ENCODE peak calls at places on chromosomes 11 and 22, in six cellular contexts. V is heart left ventricle; L is HAP-1; P is stomach; B is effector memory CD4-positive, alpha-beta T cell; W is cardiac muscle cell. S is an unnamed sample.

GRCh38 chr11:94400839-94401772 is at the start of gene GPR83:
- DNase-seq in V (no peak), L (no peak), P (no peak), B (no peak), W (peak; percentile 63), S (no peak)

GRCh38 chr11:57547854-57548377 is 10.5 kb downstream of the SMTNL1 start:
- DNase-seq in V (no peak), L (no peak), P (no peak), B (no peak), W (no peak), S (no peak)

GRCh38 chr11:75792997-75793800 is 21.8 kb upstream of the UVRAG start:
- DNase-seq in V (peak; percentile 24), L (no peak), P (no peak), B (no peak), W (no peak), S (no peak)

GRCh38 chr11:59182457-59183151 is 10.7 kb downstream of the DTX4 start:
- DNase-seq in V (no peak), L (no peak), P (peak; percentile 44), B (no peak), W (no peak), S (no peak)

GRCh38 chr11:92130432-92130831 is 94.2 kb upstream of the FAT3 start:
- DNase-seq in V (no peak), L (no peak), P (no peak), B (no peak), W (no peak), S (no peak)

GRCh38 chr22:20016734-20017621 is at the start of gene ARVCF:
- DNase-seq in V (peak; percentile 95), L (peak; percentile 77), P (peak; percentile 93), B (peak; percentile 81), W (peak; percentile 93), S (peak; percentile 84)

GRCh38 chr11:120698918-120699317 is 187.4 kb downstream of the GRIK4 start:
- DNase-seq in V (no peak), L (no peak), P (no peak), B (no peak), W (no peak), S (no peak)

GRCh38 chr22:46073683-46074504 is 76.4 kb upstream of the PPARA start:
- DNase-seq in V (peak; percentile 64), L (no peak), P (peak; percentile 43), B (no peak), W (peak; percentile 45), S (peak; percentile 25)

GRCh38 chr11:69558519-69558941 is 77.1 kb downstream of the LINC01488 start:
- DNase-seq in V (no peak), L (no peak), P (no peak), B (no peak), W (no peak), S (peak; percentile 55)

GRCh38 chr11:27423125-27423524 is 49.5 kb downstream of the LGR4 start:
- DNase-seq in V (no peak), L (no peak), P (peak; percentile 31), B (no peak), W (no peak), S (no peak)

GRCh38 chr11:27416568-27417176 is 53.7 kb upstream of the CCDC34 start:
- DNase-seq in V (no peak), L (no peak), P (no peak), B (no peak), W (no peak), S (no peak)

GRCh38 chr11:27420217-27420616 is 52.4 kb downstream of the LGR4 start:
- DNase-seq in V (no peak), L (no peak), P (no peak), B (no peak), W (no peak), S (no peak)

GRCh38 chr11:27420722-27421572 is 51.6 kb downstream of the LGR4 start:
- DNase-seq in V (no peak), L (no peak), P (no peak), B (no peak), W (no peak), S (no peak)

GRCh38 chr11:27421819-27422494 is 50.6 kb downstream of the LGR4 start:
- DNase-seq in V (no peak), L (no peak), P (no peak), B (no peak), W (no peak), S (no peak)
- H3K4me1 ChIP-seq in V (peaks cover 7% of the 10 kb centered on the region), L (peaks cover 15% of the 10 kb centered on the region), P (peaks cover 48% of the 10 kb centered on the region), B (no peaks in the 10 kb centered on the region), W (peaks cover 42% of the 10 kb centered on the region), S (no peaks in the 10 kb centered on the region)

GRCh38 chr11:35165416-35166368 is 26.7 kb downstream of the CD44 start:
- DNase-seq in V (no peak), L (no peak), P (peak; percentile 46), B (peak; percentile 88), W (no peak), S (peak; percentile 93)

GRCh38 chr11:35168606-35169200 is 29.7 kb downstream of the CD44 start:
- DNase-seq in V (no peak), L (no peak), P (no peak), B (no peak), W (no peak), S (no peak)

GRCh38 chr11:35167451-35167954 is 28.5 kb downstream of the CD44 start:
- DNase-seq in V (no peak), L (no peak), P (no peak), B (no peak), W (no peak), S (no peak)

GRCh38 chr11:35163707-35164496 is 24.9 kb downstream of the CD44 start:
- DNase-seq in V (no peak), L (no peak), P (no peak), B (no peak), W (no peak), S (peak; percentile 49)

GRCh38 chr11:35166369-35167360 is 27.7 kb downstream of the CD44 start:
- DNase-seq in V (no peak), L (no peak), P (no peak), B (no peak), W (no peak), S (no peak)
- H3K4me1 ChIP-seq in V (peaks cover 10% of the 10 kb centered on the region), L (no peaks in the 10 kb centered on the region), P (peaks cover 98% of the 10 kb centered on the region), B (peaks cover 96% of the 10 kb centered on the region), W (peaks cover 10% of the 10 kb centered on the region), S (peaks cover 64% of the 10 kb centered on the region)

GRCh38 chr22:44673406-44673805 is 28.6 kb upstream of the PRR5 start:
- DNase-seq in V (no peak), L (no peak), P (no peak), B (no peak), W (no peak), S (no peak)
- H3K4me1 ChIP-seq in V (peaks cover 7% of the 10 kb centered on the region), L (no peaks in the 10 kb centered on the region), P (peaks cover 41% of the 10 kb centered on the region), B (peaks cover 13% of the 10 kb centered on the region), W (peaks cover 7% of the 10 kb centered on the region), S (no peaks in the 10 kb centered on the region)

GRCh38 chr11:46117842-46118241 is 3.4 kb downstream of the PHF21A start:
- DNase-seq in V (no peak), L (no peak), P (no peak), B (no peak), W (no peak), S (no peak)
- H3K4me1 ChIP-seq in V (peaks cover 47% of the 10 kb centered on the region), L (peaks cover 35% of the 10 kb centered on the region), P (peaks cover 72% of the 10 kb centered on the region), B (peaks cover 25% of the 10 kb centered on the region), W (peaks cover 57% of the 10 kb centered on the region), S (peaks cover 49% of the 10 kb centered on the region)

DNA sequence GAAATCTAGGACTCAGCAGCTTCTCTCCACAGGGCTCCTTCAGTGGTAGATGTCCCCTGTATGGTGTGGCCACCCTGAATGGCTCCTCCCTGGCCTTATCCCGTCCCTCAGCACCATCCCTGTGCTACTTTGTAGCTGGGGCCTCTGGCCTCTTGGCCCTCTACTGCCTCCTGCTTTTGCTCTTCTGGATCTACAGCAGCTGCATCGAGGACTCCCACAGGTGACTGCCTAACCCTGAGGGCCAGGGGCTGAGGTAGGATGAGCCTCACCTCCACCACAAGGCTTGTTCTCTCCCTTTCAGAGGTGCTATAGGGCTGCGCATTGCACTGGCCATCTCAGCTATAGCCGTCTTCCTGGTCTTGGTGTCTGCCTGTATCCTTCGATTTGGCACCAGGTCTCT is 1.8 kb downstream of the TMEM179B start:
- DNase-seq in V (no peak), L (no peak), P (no peak), B (no peak), W (no peak), S (no peak)
- H3K4me1 ChIP-seq in V (peaks cover 42% of the 10 kb centered on the region), L (peaks cover 9% of the 10 kb centered on the region), P (peaks cover 64% of the 10 kb centered on the region), B (peaks cover 37% of the 10 kb centered on the region), W (peaks cover 20% of the 10 kb centered on the region), S (peaks cover 61% of the 10 kb centered on the region)

DNA sequence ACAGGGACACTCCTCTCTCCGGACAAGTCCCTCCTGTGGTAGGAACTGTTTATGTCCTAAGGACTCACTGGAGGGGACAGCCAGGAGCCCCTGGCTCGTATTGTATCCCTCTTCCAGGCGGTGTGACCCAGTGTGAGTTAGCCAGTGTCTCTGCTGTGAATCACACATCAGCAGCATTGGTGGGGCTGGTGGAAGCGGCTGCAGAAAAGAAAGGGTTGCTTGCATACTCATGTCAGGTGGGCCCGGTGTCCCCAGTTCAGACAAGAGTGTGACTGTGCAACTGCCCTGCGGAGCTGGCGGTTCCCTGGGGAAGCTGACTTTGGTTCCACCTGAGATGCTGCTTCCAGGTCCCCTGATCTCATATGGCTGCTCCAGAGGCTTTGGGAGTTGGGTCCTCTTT is 99.4 kb downstream of the ZBTB16 start:
- DNase-seq in V (no peak), L (no peak), P (no peak), B (no peak), W (no peak), S (no peak)
- H3K4me1 ChIP-seq in V (peaks cover 89% of the 10 kb centered on the region), L (peaks cover 4% of the 10 kb centered on the region), P (peaks cover 97% of the 10 kb centered on the region), B (peaks cover 24% of the 10 kb centered on the region), W (peaks cover 27% of the 10 kb centered on the region), S (peaks cover 17% of the 10 kb centered on the region)

GRCh38 chr11:11978792-11979486 is 29.5 kb downstream of the DKK3 start:
- DNase-seq in V (peak; percentile 89), L (no peak), P (peak; percentile 64), B (no peak), W (no peak), S (no peak)

GRCh38 chr11:11978098-11978637 is 30.3 kb downstream of the DKK3 start:
- DNase-seq in V (peak; percentile 6), L (no peak), P (no peak), B (no peak), W (no peak), S (no peak)

GRCh38 chr11:11977206-11977938 is 31.1 kb downstream of the DKK3 start:
- DNase-seq in V (peak; percentile 82), L (no peak), P (peak; percentile 74), B (no peak), W (peak; percentile 58), S (no peak)

GRCh38 chr11:11975201-11976092 is 33.0 kb downstream of the DKK3 start:
- DNase-seq in V (no peak), L (no peak), P (peak; percentile 25), B (no peak), W (no peak), S (no peak)

GRCh38 chr11:11976476-11977187 is 31.8 kb downstream of the DKK3 start:
- DNase-seq in V (peak; percentile 49), L (no peak), P (peak; percentile 66), B (no peak), W (no peak), S (no peak)
- H3K4me1 ChIP-seq in V (peaks cover 92% of the 10 kb centered on the region), L (no peaks in the 10 kb centered on the region), P (peaks cover 83% of the 10 kb centered on the region), B (no peaks in the 10 kb centered on the region), W (peaks cover 60% of the 10 kb centered on the region), S (no peaks in the 10 kb centered on the region)

DNA sequence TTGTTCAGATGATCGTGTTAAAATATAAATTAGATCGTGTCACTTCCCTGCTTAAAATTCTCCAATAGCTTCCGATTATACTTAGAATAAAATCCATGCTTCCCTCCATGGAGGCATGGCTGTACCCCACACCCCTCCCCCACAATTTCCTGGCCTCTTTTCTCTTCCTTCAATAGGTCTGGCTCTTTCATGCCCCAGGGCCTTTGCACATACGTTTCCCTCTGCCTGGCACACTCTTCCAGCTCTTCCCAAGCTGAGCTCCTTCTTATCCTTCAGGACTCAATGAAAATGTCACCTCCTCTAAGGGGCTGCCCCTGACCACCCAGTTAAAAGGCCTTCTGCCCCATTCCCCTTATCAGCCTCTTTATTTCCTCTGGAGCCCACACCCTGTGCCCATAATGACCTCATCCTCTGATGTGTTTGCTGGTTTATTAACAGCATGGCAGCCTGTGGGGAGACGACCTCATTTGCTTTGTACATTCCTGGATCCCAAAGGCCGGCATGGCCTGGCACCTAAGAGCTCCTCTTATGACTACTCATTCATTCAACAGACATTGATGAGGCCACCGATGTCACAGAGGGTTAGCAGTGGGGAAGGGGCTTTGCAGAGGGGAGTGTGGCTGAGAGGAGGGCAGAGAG is 9.0 kb upstream of the FLRT1 start:
- DNase-seq in V (no peak), L (no peak), P (no peak), B (no peak), W (no peak), S (no peak)
- H3K4me1 ChIP-seq in V (peaks cover 5% of the 10 kb centered on the region), L (no peaks in the 10 kb centered on the region), P (peaks cover 16% of the 10 kb centered on the region), B (peaks cover 5% of the 10 kb centered on the region), W (peaks cover 11% of the 10 kb centered on the region), S (no peaks in the 10 kb centered on the region)

S was measured in DND-41.